ENCODE peak calls at places on chromosomes 4 and X, in eight cellular contexts. O is iPS-NIHi11, B is cerebellar nuclear complex, Z is mesothelial cell of epicardium, T is esophagus squamous epithelium, N is GM23338, D is MCF 10A, Y is OCI-M1. J is an unnamed sample.

GRCh38 chrX:15674514-15674898 is 9.9 kb upstream of the CLTRN start:
- DNase-seq in Y (no peak), D (peak; percentile 98), Z (no peak), B (no peak), T (no peak), O (peak; percentile 83), N (peak; percentile 86), J (peak; percentile 96)

GRCh38 chr4:89724716-89725115 is 112.2 kb downstream of the SNCA start:
- DNase-seq in B (no peak), T (no peak), O (no peak), N (peak; percentile 47), D (peak; percentile 37), Z (no peak), Y (no peak), J (no peak)

GRCh38 chrX:118780915-118781314 is 42.7 kb upstream of the ZCCHC12 start:
- DNase-seq in T (no peak), Y (no peak), B (no peak), Z (no peak), D (no peak), O (no peak), N (no peak), J (no peak)

GRCh38 chr4:48247142-48247877 is 22.3 kb downstream of the TEC start:
- DNase-seq in Z (no peak), B (no peak), D (peak; percentile 50), N (no peak), O (no peak), T (no peak), Y (peak; percentile 90), J (no peak)

GRCh38 chr4:7673111-7673510 is 238.4 kb upstream of the PSAPL1 start:
- DNase-seq in N (no peak), Y (no peak), Z (no peak), O (no peak), T (no peak), B (no peak), D (no peak), J (no peak)

GRCh38 chr4:52718123-52718522 is 33.1 kb downstream of the ERVMER34-1 start:
- DNase-seq in Z (no peak), O (no peak), T (no peak), N (no peak), B (no peak), Y (peak; percentile 19), D (peak; percentile 47), J (no peak)

GRCh38 chrX:152451731-152451980 is 541 bp upstream of the GABRA3 start:
- DNase-seq in O (no peak), Z (no peak), Y (no peak), D (no peak), T (no peak), B (no peak), N (no peak), J (no peak)

GRCh38 chr4:77959566-77960338 is 97.1 kb downstream of the MRPL1 start:
- DNase-seq in Y (peak; percentile 73), T (no peak), O (peak; percentile 42), B (no peak), D (peak; percentile 54), Z (no peak), N (peak; percentile 82), J (no peak)

GRCh38 chr4:181289203-181289602 is 954.0 kb upstream of the TENM3 start:
- DNase-seq in Y (no peak), Z (no peak), D (no peak), B (no peak), O (no peak), T (no peak), N (no peak), J (no peak)

GRCh38 chrX:118221257-118221656 is 104.6 kb upstream of the KLHL13 start:
- DNase-seq in Y (no peak), Z (no peak), O (no peak), T (no peak), N (no peak), D (no peak), B (no peak), J (no peak)

GRCh38 chr4:112270051-112270450 is 15.7 kb downstream of the TIFA start:
- DNase-seq in B (no peak), O (no peak), D (no peak), Z (no peak), T (no peak), N (no peak), Y (no peak), J (no peak)

GRCh38 chrX:136147966-136148365 is 633 bp downstream of the FHL1 start:
- DNase-seq in B (no peak), Z (no peak), D (no peak), N (peak; percentile 39), T (no peak), O (peak; percentile 7), Y (no peak), J (no peak)

GRCh38 chr4:7394681-7395451 is 39.9 kb downstream of the PSAPL1 start:
- DNase-seq in Z (peak; percentile 25), O (no peak), T (no peak), Y (no peak), B (no peak), D (no peak), N (no peak), J (no peak)

GRCh38 chrX:56397636-56398035 is 165.5 kb downstream of the KLF8 start:
- DNase-seq in O (no peak), Z (no peak), T (no peak), Y (no peak), D (no peak), N (no peak), B (no peak), J (no peak)

GRCh38 chrX:106921637-106922036 is 1.4 kb downstream of the CLDN2 start:
- DNase-seq in Z (no peak), D (no peak), B (no peak), O (no peak), T (no peak), Y (no peak), N (no peak), J (no peak)

GRCh38 chr4:117664706-117665444 is 369.4 kb upstream of the NDST3 start:
- DNase-seq in Y (peak; percentile 82), O (no peak), Z (no peak), N (no peak), D (peak; percentile 27), T (no peak), B (no peak), J (no peak)

GRCh38 chrX:103556941-103557340 is 28.4 kb upstream of the TCEAL4 start:
- DNase-seq in N (peak; percentile 9), Y (no peak), D (no peak), Z (no peak), B (no peak), T (no peak), O (no peak), J (no peak)

GRCh38 chr4:188297873-188298272 is 158.6 kb downstream of the TRIML1 start:
- DNase-seq in Y (no peak), T (no peak), D (no peak), Z (no peak), N (no peak), B (no peak), O (no peak), J (no peak)

GRCh38 chr4:121943941-121944340 is 7.9 kb downstream of the TRPC3 start:
- DNase-seq in D (no peak), B (no peak), O (peak; percentile 62), Z (no peak), Y (peak; percentile 21), T (no peak), N (peak; percentile 86), J (no peak)

GRCh38 chr4:76674995-76675394 is 222.9 kb downstream of the SOWAHB start:
- DNase-seq in Y (no peak), O (no peak), T (no peak), Z (no peak), D (no peak), B (no peak), N (no peak), J (no peak)

GRCh38 chr4:26779674-26780073 is 81.0 kb upstream of the STIM2 start:
- DNase-seq in D (peak; percentile 98), B (no peak), T (no peak), Y (no peak), Z (no peak), N (no peak), O (no peak), J (no peak)

GRCh38 chr4:74311696-74312313 is 3.5 kb downstream of the EPGN start:
- DNase-seq in D (peak; percentile 83), O (peak; percentile 16), Z (no peak), B (no peak), T (no peak), Y (peak; percentile 87), N (peak; percentile 82), J (no peak)

GRCh38 chr4:143396695-143397094 is 60.0 kb downstream of the GAB1 start:
- DNase-seq in Z (no peak), T (no peak), B (no peak), D (no peak), N (peak; percentile 32), O (no peak), Y (no peak), J (no peak)

GRCh38 chr4:106062452-106062875 is 167.2 kb downstream of the NPNT start:
- DNase-seq in O (no peak), Z (no peak), T (no peak), Y (peak; percentile 65), D (peak; percentile 79), B (no peak), N (no peak), J (no peak)

GRCh38 chr4:147822128-147822527 is 90.2 kb downstream of the ARHGAP10 start:
- DNase-seq in Z (no peak), D (peak; percentile 99), N (no peak), T (no peak), O (no peak), B (no peak), Y (no peak), J (peak; percentile 95)

GRCh38 chr4:111930658-111931057 is 214.6 kb upstream of the FAM241A start:
- DNase-seq in T (no peak), D (no peak), Y (peak; percentile 27), O (no peak), Z (no peak), N (no peak), B (no peak), J (no peak)

GRCh38 chrX:150897371-150898319 is 823 bp downstream of the CD99L2 start:
- DNase-seq in Y (peak; percentile 21), O (no peak), T (no peak), Z (no peak), B (no peak), D (peak; percentile 33), N (peak; percentile 57), J (no peak)

GRCh38 chr4:108255203-108255747 is 86.5 kb upstream of the LEF1 start:
- DNase-seq in B (no peak), D (no peak), O (no peak), Y (no peak), Z (no peak), N (no peak), T (no peak), J (no peak)

J was measured in esophagus muscularis mucosa.